ENCODE peak calls at places on chromosomes 13 and 19, in nine cellular contexts. V, Y, U, F, B, Q, J, G and M are unnamed samples.
A peak's percentile ranks its signal among the peaks of the same experiment; 100 is the strongest.

GRCh38 chr13:113804703-113805430 is 45.8 kb downstream of the TMEM255B start:
- DNase-seq in J (no peak), F (no peak), V (no peak), Y (no peak), Q (no peak), U (no peak), G (no peak), B (no peak), M (no peak)

GRCh38 chr13:97843201-97843600 is 110.3 kb upstream of the IPO5 start:
- DNase-seq in J (no peak), V (no peak), F (no peak), G (no peak), B (no peak), Y (no peak), Q (no peak), U (no peak), M (no peak)

GRCh38 chr13:37134411-37135041 is 29.1 kb upstream of the CSNK1A1L start:
- DNase-seq in G (no peak), J (peak; percentile 58), B (no peak), Q (no peak), V (no peak), F (no peak), U (peak; percentile 79), Y (peak; percentile 71), M (no peak)

GRCh38 chr19:16367269-16367683 is 42.6 kb downstream of the KLF2 start:
- DNase-seq in G (no peak), V (no peak), F (peak; percentile 60), Q (no peak), J (no peak), B (no peak), Y (no peak), U (no peak), M (no peak)

GRCh38 chr19:49875801-49876421 is 1.2 kb downstream of the AKT1S1 start:
- DNase-seq in F (peak; percentile 25), V (peak; percentile 58), U (no peak), J (peak; percentile 61), Q (no peak), G (peak; percentile 59), Y (peak; percentile 63), B (no peak), M (peak; percentile 46)

GRCh38 chr19:8081569-8082550 is 29.3 kb downstream of the CCL25 start:
- DNase-seq in G (no peak), Q (no peak), Y (peak; percentile 24), U (no peak), V (no peak), F (no peak), B (no peak), J (peak; percentile 27), M (no peak)

GRCh38 chr19:55549500-55550320 is 4.4 kb upstream of the SBK3 start:
- DNase-seq in Y (peak; percentile 88), F (no peak), G (peak; percentile 67), U (peak; percentile 62), V (no peak), J (no peak), B (no peak), Q (peak; percentile 88), M (peak; percentile 45)

GRCh38 chr19:7292352-7292949 is 1.8 kb downstream of the INSR start:
- DNase-seq in U (no peak), J (no peak), F (no peak), Y (no peak), Q (no peak), G (no peak), V (no peak), B (no peak), M (no peak)

GRCh38 chr19:14542721-14543328 is 13.4 kb downstream of the TECR start:
- DNase-seq in J (peak; percentile 41), Y (peak; percentile 34), F (no peak), U (no peak), G (no peak), Q (no peak), B (peak; percentile 33), V (no peak), M (peak; percentile 42)

GRCh38 chr13:113588394-113589111 is 4.0 kb downstream of the TFDP1 start:
- DNase-seq in B (no peak), V (no peak), Y (no peak), Q (no peak), F (no peak), G (no peak), J (no peak), U (no peak), M (no peak)

GRCh38 chr13:94178625-94179244 is 300.7 kb downstream of the DCT start:
- DNase-seq in J (peak; percentile 39), U (no peak), B (no peak), F (no peak), Y (no peak), Q (no peak), G (no peak), V (no peak), M (no peak)

GRCh38 chr19:39768334-39768733 is 10.3 kb upstream of the LEUTX start:
- DNase-seq in U (no peak), G (no peak), F (no peak), Q (no peak), B (no peak), V (no peak), J (no peak), Y (no peak), M (no peak)

GRCh38 chr13:73914119-73914518 is 220.1 kb downstream of the KLF12 start:
- DNase-seq in V (no peak), G (no peak), B (no peak), Q (no peak), U (no peak), Y (no peak), F (no peak), J (peak; percentile 75), M (no peak)

GRCh38 chr19:12126707-12127106 is 13.4 kb downstream of the ZNF20 start:
- DNase-seq in Q (peak; percentile 33), V (no peak), J (peak; percentile 17), G (no peak), B (no peak), U (no peak), Y (no peak), F (no peak), M (no peak)